ENCODE peak calls at places on chromosomes 6 and 20, in nine cellular contexts. G is A549; T is choroid plexus epithelial cell; A is effector CD4-positive, alpha-beta T cell; M is stimulated activated CD4-positive, alpha-beta T cell treated with anti-CD3 and anti-CD28 coated beads, TNF-alpha, amount 100 ng/mL, for 48 hours; X is GM20000; Z is suprapubic skin; K is kidney glomerular epithelial cell; Y is AG10803. P is an unnamed sample.

GRCh38 chr6:6942826-6943225 is 164.9 kb upstream of the RREB1 start:
- DNase-seq in K (peak; percentile 12), G (no peak), M (no peak), T (no peak), Y (peak; percentile 70), X (peak; percentile 68), Z (no peak), A (no peak), P (no peak)

GRCh38 chr6:24581084-24581669 is 64.8 kb downstream of the KIAA0319 start:
- DNase-seq in K (peak; percentile 26), Z (no peak), Y (peak; percentile 54), G (peak; percentile 30), T (peak; percentile 79), A (peak; percentile 71), X (peak; percentile 54), M (peak; percentile 67), P (peak; percentile 24)

GRCh38 chr6:10397756-10398438 is 17.0 kb downstream of the TFAP2A start:
- DNase-seq in K (no peak), Z (no peak), Y (no peak), G (no peak), M (no peak), T (no peak), X (no peak), A (no peak), P (no peak)

GRCh38 chr6:139905404-139906052 is 531.1 kb upstream of the CITED2 start:
- DNase-seq in K (no peak), A (no peak), Z (no peak), Y (peak; percentile 61), M (no peak), X (no peak), T (peak; percentile 42), G (no peak), P (no peak)

GRCh38 chr6:132100388-132100990 is 149.3 kb upstream of the CCN2 start:
- DNase-seq in Y (no peak), X (no peak), M (no peak), T (no peak), Z (no peak), A (no peak), G (no peak), K (no peak), P (no peak)

GRCh38 chr6:76701610-76702009 is 629.1 kb upstream of the IMPG1 start:
- DNase-seq in G (no peak), K (no peak), T (peak; percentile 24), A (no peak), Z (no peak), Y (no peak), X (no peak), M (no peak), P (no peak)

GRCh38 chr6:145749632-145750031 is 14.3 kb upstream of the EPM2A start:
- DNase-seq in X (peak; percentile 22), Y (peak; percentile 79), T (peak; percentile 94), M (no peak), A (no peak), K (peak; percentile 79), Z (no peak), G (no peak), P (no peak)

GRCh38 chr6:43021270-43022047 is at the start of gene RRP36:
- DNase-seq in M (peak; percentile 70), X (peak; percentile 89), K (peak; percentile 68), Y (peak; percentile 65), A (peak; percentile 53), T (peak; percentile 69), Z (peak; percentile 92), G (peak; percentile 79), P (peak; percentile 40)

GRCh38 chr6:135905604-135906300 is 54.3 kb downstream of the PDE7B start:
- DNase-seq in Y (no peak), K (no peak), M (no peak), A (no peak), G (no peak), T (no peak), X (no peak), Z (no peak), P (no peak)

GRCh38 chr6:147906361-147906760 is 397.9 kb downstream of the SAMD5 start:
- DNase-seq in A (no peak), Y (no peak), X (no peak), G (no peak), Z (no peak), K (no peak), T (peak; percentile 40), M (no peak), P (no peak)

GRCh38 chr6:36443951-36444428 is 1.2 kb downstream of the KCTD20 start:
- DNase-seq in M (no peak), T (peak; percentile 24), G (peak; percentile 56), A (no peak), Y (no peak), Z (no peak), X (peak; percentile 34), K (no peak), P (no peak)

GRCh38 chr6:113734886-113735481 is 122.2 kb upstream of the MARCKS start:
- DNase-seq in G (no peak), Y (peak; percentile 44), K (no peak), M (no peak), X (no peak), A (no peak), Z (no peak), T (peak; percentile 32), P (no peak)

GRCh38 chr6:14118091-14118439 is 493 bp downstream of the CD83 start:
- DNase-seq in T (no peak), X (no peak), A (no peak), Y (no peak), K (no peak), Z (no peak), G (no peak), M (no peak), P (no peak)

GRCh38 chr6:110950443-110950842 is 8.1 kb upstream of the GTF3C6 start:
- DNase-seq in X (no peak), K (no peak), A (no peak), T (peak; percentile 45), M (no peak), Z (no peak), G (no peak), Y (no peak), P (no peak)

GRCh38 chr20:52118696-52119095 is 72.9 kb downstream of the ZFP64 start:
- DNase-seq in G (no peak), K (no peak), A (no peak), X (no peak), T (no peak), M (no peak), Z (no peak), Y (no peak), P (no peak)

GRCh38 chr6:1123406-1123805 is 188.5 kb upstream of the FOXQ1 start:
- DNase-seq in M (no peak), T (no peak), K (peak; percentile 36), A (no peak), Y (no peak), X (no peak), G (no peak), Z (no peak), P (no peak)

GRCh38 chr6:166989427-166990034 is 9.7 kb upstream of the CEP43 start:
- DNase-seq in Z (no peak), Y (peak; percentile 47), X (peak; percentile 44), K (peak; percentile 10), A (peak; percentile 47), G (no peak), T (peak; percentile 78), M (peak; percentile 41), P (no peak)

GRCh38 chr6:44630125-44631028 is 242.9 kb downstream of the CDC5L start:
- DNase-seq in Y (peak; percentile 70), K (no peak), Z (no peak), T (peak; percentile 84), G (peak; percentile 59), X (peak; percentile 38), A (no peak), M (peak; percentile 34), P (no peak)

GRCh38 chr6:36827261-36828079 is 11.8 kb downstream of the CPNE5 start:
- DNase-seq in K (no peak), G (no peak), X (no peak), Z (no peak), T (peak; percentile 76), A (no peak), M (no peak), Y (peak; percentile 54), P (no peak)

GRCh38 chr6:74087898-74088297 is 391.9 kb downstream of the CD109 start:
- DNase-seq in M (no peak), Z (no peak), G (no peak), T (peak; percentile 70), X (no peak), K (peak; percentile 28), A (no peak), Y (peak; percentile 74), P (no peak)

GRCh38 chr20:51577432-51578144 is 35.1 kb upstream of the NFATC2 start:
- DNase-seq in X (no peak), M (no peak), A (no peak), G (no peak), Z (no peak), T (no peak), Y (no peak), K (no peak), P (no peak)

GRCh38 chr20:49572857-49573256 is 4.9 kb upstream of the PTGIS start:
- DNase-seq in X (no peak), A (no peak), K (no peak), Z (peak; percentile 32), M (no peak), T (no peak), Y (no peak), G (no peak), P (no peak)

GRCh38 chr6:125658759-125659431 is 90.5 kb upstream of the HEY2 start:
- DNase-seq in Y (peak; percentile 61), G (no peak), T (no peak), Z (no peak), K (peak; percentile 6), M (no peak), X (no peak), A (no peak), P (no peak)